ENCODE peak calls at places on chromosome 18, in eight cellular contexts. Y is NCI-H1694; T is aorta; H is effector memory CD8-positive, alpha-beta T cell; A is fibroblast of gingiva; I is right lobe of liver; C is RWPE1; E is EH. W is an unnamed sample.
A peak's percentile ranks its signal among the peaks of the same experiment; 100 is the strongest.

GRCh38 chr18:58549814-58550339 is 79.0 kb downstream of the ALPK2 start:
- DNase-seq in T (no peak), E (no peak), A (no peak), I (no peak), Y (no peak), H (no peak), C (no peak), W (no peak)

GRCh38 chr18:56727399-56727798 is 76.2 kb downstream of the WDR7 start:
- DNase-seq in Y (no peak), T (no peak), H (no peak), C (no peak), I (no peak), E (no peak), A (no peak), W (no peak)

GRCh38 chr18:934518-935123 is 29.9 kb downstream of the ADCYAP1 start:
- DNase-seq in Y (no peak), A (no peak), H (no peak), I (no peak), C (no peak), T (no peak), E (no peak), W (no peak)

GRCh38 chr18:68662779-68663178 is 52.1 kb downstream of the TMX3 start:
- DNase-seq in Y (no peak), I (no peak), T (no peak), E (peak; percentile 71), A (no peak), C (no peak), H (no peak), W (no peak)

GRCh38 chr18:59041819-59042476 is 97.7 kb upstream of the SEC11C start:
- DNase-seq in T (peak; percentile 62), E (no peak), C (no peak), A (no peak), I (no peak), H (no peak), Y (no peak), W (no peak)

GRCh38 chr18:46843372-46843771 is 73.9 kb downstream of the PIAS2 start:
- DNase-seq in I (no peak), T (no peak), A (no peak), Y (no peak), C (no peak), H (no peak), E (no peak), W (no peak)

GRCh38 chr18:8705280-8705940 is at the start of gene MTCL1:
- DNase-seq in H (no peak), Y (no peak), T (no peak), I (peak; percentile 62), A (peak; percentile 61), E (peak; percentile 76), C (peak; percentile 77), W (peak; percentile 49)

GRCh38 chr18:47500930-47501329 is 249.5 kb upstream of the SKOR2 start:
- DNase-seq in I (no peak), E (no peak), H (no peak), Y (no peak), C (no peak), A (no peak), T (no peak), W (no peak)

GRCh38 chr18:41818381-41819355 is 136.4 kb upstream of the PIK3C3 start:
- DNase-seq in H (no peak), I (no peak), Y (no peak), C (no peak), T (no peak), E (no peak), A (no peak), W (no peak)

GRCh38 chr18:35619468-35619867 is 37.9 kb downstream of the GALNT1 start:
- DNase-seq in Y (no peak), A (no peak), C (no peak), T (no peak), H (no peak), E (no peak), I (no peak), W (peak; percentile 18)

GRCh38 chr18:31603335-31603734 is 11.7 kb downstream of the TTR start:
- DNase-seq in T (no peak), H (no peak), C (peak; percentile 1), A (no peak), E (no peak), I (no peak), Y (no peak), W (no peak)

GRCh38 chr18:79507076-79507545 is 111.4 kb downstream of the NFATC1 start:
- DNase-seq in H (no peak), Y (peak; percentile 44), E (peak; percentile 71), I (peak; percentile 80), C (no peak), A (peak; percentile 46), T (peak; percentile 88), W (no peak)

GRCh38 chr18:29181151-29181901 is 1004.4 kb upstream of the CDH2 start:
- DNase-seq in E (peak; percentile 97), A (peak; percentile 92), C (no peak), Y (no peak), I (no peak), T (peak; percentile 47), H (no peak), W (peak; percentile 68)

GRCh38 chr18:55763298-55763697 is 175.3 kb upstream of the TCF4 start:
- DNase-seq in T (no peak), H (no peak), C (no peak), E (peak; percentile 72), I (no peak), A (no peak), Y (no peak), W (peak; percentile 65)

GRCh38 chr18:45637546-45638327 is 22.5 kb downstream of the SLC14A2 start:
- DNase-seq in A (peak; percentile 6), T (no peak), C (no peak), H (no peak), Y (no peak), I (no peak), E (peak; percentile 72), W (no peak)

GRCh38 chr18:38909972-38910371 is 1344.4 kb upstream of the CELF4 start:
- DNase-seq in E (no peak), T (no peak), H (no peak), I (no peak), C (no peak), A (no peak), Y (no peak), W (no peak)

GRCh38 chr18:48994044-48994651 is 43.4 kb upstream of the SMAD7 start:
- DNase-seq in E (peak; percentile 98), T (no peak), Y (no peak), A (peak; percentile 89), C (no peak), I (no peak), H (no peak), W (peak; percentile 90)

GRCh38 chr18:58579561-58580047 is 49.3 kb downstream of the ALPK2 start:
- DNase-seq in H (no peak), A (peak; percentile 79), Y (no peak), T (no peak), E (peak; percentile 98), C (no peak), I (no peak), W (peak; percentile 73)

GRCh38 chr18:76405761-76406356 is 89.2 kb downstream of the ZNF516 start:
- DNase-seq in C (peak; percentile 19), I (no peak), A (peak; percentile 59), E (peak; percentile 51), H (peak; percentile 36), T (no peak), Y (no peak), W (peak; percentile 31)

GRCh38 chr18:31731628-31732027 is 29.1 kb downstream of the SLC25A52 start:
- DNase-seq in I (no peak), Y (no peak), A (no peak), E (no peak), T (no peak), C (no peak), H (no peak), W (no peak)

GRCh38 chr18:7021994-7022840 is 95.4 kb downstream of the LAMA1 start:
- DNase-seq in Y (no peak), C (peak; percentile 78), A (peak; percentile 21), I (no peak), H (no peak), E (peak; percentile 40), T (no peak), W (no peak)

GRCh38 chr18:3620146-3621119 is 170.5 kb downstream of the TGIF1 start:
- DNase-seq in A (no peak), I (no peak), E (no peak), H (no peak), C (no peak), T (no peak), Y (no peak), W (no peak)

W was measured in SJSA1.